ENCODE peak calls at places on chromosomes 4 and X, in six cellular contexts. A is activated CD4-positive, alpha-beta T cell treated with anti-CD3 and anti-CD28 coated beads for 1 hour; O is iris pigment epithelial cell; L is RPMI7951; D is T-cell; N is cardiac fibroblast. V is an unnamed sample.

GRCh38 chr4:4426511-4427477 is 39.9 kb downstream of the NSG1 start:
- DNase-seq in A (no peak), O (peak), L (peak), D (no peak), N (no peak), V (no peak)

GRCh38 chrX:45445745-45446412 is 245.2 kb upstream of the DIPK2B start:
- DNase-seq in A (no peak), O (peak), L (peak), D (no peak), N (peak), V (no peak)

GRCh38 chr4:87118826-87119225 is 101.6 kb downstream of the KLHL8 start:
- DNase-seq in A (no peak), O (peak), L (peak), D (no peak), N (peak), V (no peak)

GRCh38 chr4:76458297-76458696 is 23.3 kb downstream of the SHROOM3 start:
- DNase-seq in A (no peak), O (peak), L (no peak), D (no peak), N (peak), V (no peak)

GRCh38 chr4:56360071-56360470 is 27.2 kb downstream of the AASDH start:
- DNase-seq in A (no peak), O (peak), L (no peak), D (no peak), N (peak), V (no peak)

GRCh38 chrX:129423191-129423590 is 100.1 kb downstream of the SMARCA1 start:
- DNase-seq in A (no peak), O (no peak), L (no peak), D (no peak), N (no peak), V (no peak)

GRCh38 chr4:24565054-24565453 is 19.3 kb downstream of the DHX15 start:
- DNase-seq in A (no peak), O (no peak), L (no peak), D (no peak), N (no peak), V (no peak)

GRCh38 chrX:40097101-40097491 is 662 bp downstream of the BCOR start:
- DNase-seq in A (no peak), O (no peak), L (no peak), D (no peak), N (peak), V (no peak)

GRCh38 chr4:70688795-70689231 is 481 bp downstream of the UTP3 start:
- DNase-seq in A (no peak), O (peak), L (no peak), D (peak), N (no peak), V (no peak)

GRCh38 chr4:56976283-56976877 is 1.0 kb downstream of the NOA1 start:
- DNase-seq in A (peak), O (peak), L (no peak), D (no peak), N (no peak), V (no peak)

GRCh38 chr4:145716200-145716599 is 36.3 kb downstream of the C4orf51 start:
- DNase-seq in A (no peak), O (peak), L (peak), D (no peak), N (peak), V (no peak)

V was measured in lower lobe of right lung.